ENCODE peak calls at places on chromosomes 5 and 9, in six cellular contexts. L is lower lobe of right lung, R is HepG2, N is AG04449, Y is IMR-90, B is heart left ventricle. S is an unnamed sample.

GRCh38 chr5:6448622-6449464 is at the start of gene UBE2QL1:
- DNase-seq in N (no peak), B (no peak), R (no peak), L (no peak), Y (no peak), S (no peak)

GRCh38 chr5:10674582-10674981 is 86.5 kb downstream of the DAP start:
- DNase-seq in Y (no peak), L (no peak), N (no peak), B (no peak), R (no peak), S (no peak)

GRCh38 chr5:2913306-2913705 is 161.8 kb upstream of the IRX2 start:
- DNase-seq in R (no peak), B (no peak), Y (no peak), N (no peak), L (no peak), S (no peak)

GRCh38 chr9:19935422-19935821 is 146.6 kb upstream of the SLC24A2 start:
- DNase-seq in B (no peak), L (no peak), N (no peak), R (no peak), Y (no peak), S (no peak)

GRCh38 chr9:93894691-93895079 is 60.5 kb downstream of the BARX1 start:
- DNase-seq in L (peak), R (no peak), B (no peak), N (no peak), Y (no peak), S (no peak)

GRCh38 chr9:8555767-8556500 is 756.4 kb upstream of the DMAC1 start:
- DNase-seq in B (no peak), Y (no peak), N (no peak), R (no peak), L (no peak), S (no peak)

GRCh38 chr5:122182491-122182921 is 53.2 kb downstream of the ZNF474 start:
- DNase-seq in L (no peak), B (peak), N (no peak), R (no peak), Y (peak), S (peak)

GRCh38 chr5:169429044-169429443 is 128.1 kb upstream of the SLIT3 start:
- DNase-seq in Y (no peak), N (no peak), B (peak), L (no peak), R (no peak), S (peak)

GRCh38 chr5:121870489-121870888 is 18.8 kb downstream of the FTMT start:
- DNase-seq in N (no peak), Y (peak), B (no peak), L (no peak), R (no peak), S (no peak)

GRCh38 chr9:68872026-68872501 is 141.8 kb downstream of the PRKACG start:
- DNase-seq in N (no peak), Y (no peak), L (no peak), B (peak), R (no peak), S (no peak)

GRCh38 chr9:129664664-129665007 is 811 bp upstream of the PRRX2 start:
- DNase-seq in N (no peak), L (no peak), B (no peak), Y (no peak), R (no peak), S (no peak)

GRCh38 chr5:154166901-154167791 is 23.4 kb upstream of the GALNT10 start:
- DNase-seq in Y (no peak), B (no peak), L (no peak), R (no peak), N (no peak), S (no peak)

GRCh38 chr5:115979628-115980041 is 17.4 kb downstream of the LVRN start:
- DNase-seq in Y (peak), R (no peak), N (no peak), B (no peak), L (no peak), S (peak)

GRCh38 chr5:53425598-53426516 is 54.6 kb upstream of the FST start:
- DNase-seq in N (no peak), R (peak), B (no peak), L (no peak), Y (no peak), S (no peak)

GRCh38 chr5:91468643-91469422 is 85.7 kb upstream of the ARRDC3 start:
- DNase-seq in Y (no peak), L (no peak), N (no peak), B (no peak), R (no peak), S (no peak)

GRCh38 chr5:180128671-180129261 is 57.2 kb upstream of the RNF130 start:
- DNase-seq in L (no peak), N (no peak), R (no peak), B (no peak), Y (no peak), S (no peak)

GRCh38 chr5:10289353-10289752 is 18.3 kb downstream of the CMBL start:
- DNase-seq in R (no peak), L (no peak), B (no peak), N (no peak), Y (no peak), S (no peak)

GRCh38 chr9:18393340-18394130 is 80.4 kb upstream of the ADAMTSL1 start:
- DNase-seq in R (peak), L (no peak), Y (peak), B (no peak), N (peak), S (peak)

GRCh38 chr9:137241490-137242328 is 622 bp downstream of the TUBB4B start:
- DNase-seq in R (peak), N (no peak), L (peak), Y (peak), B (peak), S (peak)

GRCh38 chr5:147391781-147392180 is 118.1 kb downstream of the DPYSL3 start:
- DNase-seq in R (peak), Y (peak), B (peak), L (no peak), N (peak), S (peak)

GRCh38 chr9:136547508-136548215 is 1.8 kb upstream of the NOTCH1 start:
- DNase-seq in B (no peak), L (no peak), R (no peak), N (no peak), Y (no peak), S (no peak)

GRCh38 chr5:154709368-154710305 is 45.5 kb upstream of the LARP1 start:
- DNase-seq in N (no peak), R (no peak), B (no peak), L (no peak), Y (no peak), S (no peak)

GRCh38 chr5:172052454-172053236 is 46.2 kb upstream of the FBXW11 start:
- DNase-seq in Y (peak), R (no peak), L (no peak), B (peak), N (peak), S (peak)

GRCh38 chr5:130141689-130142320 is 237.5 kb downstream of the CHSY3 start:
- DNase-seq in Y (no peak), B (no peak), R (no peak), N (no peak), L (no peak), S (no peak)

GRCh38 chr5:95818181-95819147 is 4.1 kb downstream of the GLRX start:
- DNase-seq in L (peak), N (no peak), R (no peak), B (peak), Y (no peak), S (no peak)

GRCh38 chr5:169442354-169443248 is 141.0 kb upstream of the SPDL1 start:
- DNase-seq in N (no peak), R (no peak), Y (no peak), L (no peak), B (no peak), S (no peak)

GRCh38 chr5:67921004-67921601 is 294.5 kb upstream of the PIK3R1 start:
- DNase-seq in R (no peak), B (no peak), N (no peak), Y (no peak), L (no peak), S (no peak)

GRCh38 chr9:21933865-21934264 is 60.3 kb downstream of the CDKN2A start:
- DNase-seq in L (no peak), Y (peak), R (no peak), N (peak), B (no peak), S (peak)

GRCh38 chr5:68290260-68290674 is 74.7 kb downstream of the PIK3R1 start:
- DNase-seq in B (peak), N (no peak), Y (peak), R (no peak), L (no peak), S (peak)

GRCh38 chr9:4425358-4426045 is 64.8 kb upstream of the SLC1A1 start:
- DNase-seq in Y (no peak), L (no peak), R (no peak), N (no peak), B (no peak), S (no peak)

GRCh38 chr9:131676431-131676972 is 63.4 kb downstream of the RAPGEF1 start:
- DNase-seq in R (no peak), B (no peak), L (no peak), N (no peak), Y (no peak), S (no peak)

GRCh38 chr5:158967566-158967965 is 132.2 kb downstream of the EBF1 start:
- DNase-seq in Y (peak), N (no peak), B (no peak), R (no peak), L (no peak), S (peak)

GRCh38 chr9:133976191-133976861 is 15.8 kb downstream of the VAV2 start:
- DNase-seq in B (no peak), L (peak), Y (no peak), N (no peak), R (no peak), S (no peak)

GRCh38 chr5:25568989-25569625 is 924.3 kb upstream of the CDH10 start:
- DNase-seq in L (no peak), R (no peak), N (no peak), Y (no peak), B (no peak), S (no peak)

GRCh38 chr9:77438653-77439052 is 209.5 kb downstream of the GNA14 start:
- DNase-seq in L (no peak), N (no peak), Y (no peak), R (no peak), B (no peak), S (no peak)

GRCh38 chr5:123089971-123090640 is 1.1 kb downstream of the PRDM6 start:
- DNase-seq in R (no peak), B (no peak), Y (peak), L (peak), N (no peak), S (no peak)

GRCh38 chr5:74613283-74613682 is 27.2 kb downstream of the ENC1 start:
- DNase-seq in N (no peak), L (no peak), R (no peak), B (no peak), Y (no peak), S (no peak)

GRCh38 chr5:92885950-92886349 is 695.1 kb downstream of the NR2F1-AS1 start:
- DNase-seq in R (peak), N (no peak), B (no peak), Y (no peak), L (no peak), S (no peak)

GRCh38 chr5:92887254-92887653 is 693.8 kb downstream of the NR2F1-AS1 start:
- DNase-seq in B (no peak), R (peak), Y (no peak), L (no peak), N (no peak), S (no peak)

GRCh38 chr5:92889140-92889539 is 691.9 kb downstream of the NR2F1-AS1 start:
- DNase-seq in L (no peak), N (no peak), B (no peak), Y (no peak), R (no peak), S (no peak)

GRCh38 chr5:92886751-92887150 is 694.3 kb downstream of the NR2F1-AS1 start:
- DNase-seq in R (no peak), L (no peak), Y (no peak), B (no peak), N (no peak), S (no peak)

DNA sequence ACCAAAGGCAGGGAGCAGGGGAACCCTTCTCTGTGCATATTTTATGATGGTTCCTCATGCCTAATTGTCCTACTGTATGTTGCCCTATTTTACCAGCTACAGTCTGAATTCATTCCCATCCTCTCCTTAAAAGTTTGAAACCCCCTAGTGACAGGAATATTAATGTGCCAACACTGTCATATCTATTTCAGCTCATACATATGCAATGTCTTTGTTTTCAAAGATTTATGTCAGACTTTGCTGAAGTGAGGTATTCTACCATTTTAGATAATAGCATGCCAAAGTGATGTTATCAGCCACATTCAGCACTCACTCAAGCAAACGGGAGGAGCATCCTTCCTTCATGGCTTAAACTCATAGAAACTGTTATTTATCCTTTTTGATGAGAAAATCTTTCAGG is 696.6 kb downstream of the NR2F1-AS1 start:
- DNase-seq in N (no peak), L (no peak), B (no peak), R (no peak), Y (no peak), S (no peak)
- TF ChIP-seq CTCF in N (no peak), L (no peak), B (no peak), R (no peak), Y (no peak), S (peak)

DNA sequence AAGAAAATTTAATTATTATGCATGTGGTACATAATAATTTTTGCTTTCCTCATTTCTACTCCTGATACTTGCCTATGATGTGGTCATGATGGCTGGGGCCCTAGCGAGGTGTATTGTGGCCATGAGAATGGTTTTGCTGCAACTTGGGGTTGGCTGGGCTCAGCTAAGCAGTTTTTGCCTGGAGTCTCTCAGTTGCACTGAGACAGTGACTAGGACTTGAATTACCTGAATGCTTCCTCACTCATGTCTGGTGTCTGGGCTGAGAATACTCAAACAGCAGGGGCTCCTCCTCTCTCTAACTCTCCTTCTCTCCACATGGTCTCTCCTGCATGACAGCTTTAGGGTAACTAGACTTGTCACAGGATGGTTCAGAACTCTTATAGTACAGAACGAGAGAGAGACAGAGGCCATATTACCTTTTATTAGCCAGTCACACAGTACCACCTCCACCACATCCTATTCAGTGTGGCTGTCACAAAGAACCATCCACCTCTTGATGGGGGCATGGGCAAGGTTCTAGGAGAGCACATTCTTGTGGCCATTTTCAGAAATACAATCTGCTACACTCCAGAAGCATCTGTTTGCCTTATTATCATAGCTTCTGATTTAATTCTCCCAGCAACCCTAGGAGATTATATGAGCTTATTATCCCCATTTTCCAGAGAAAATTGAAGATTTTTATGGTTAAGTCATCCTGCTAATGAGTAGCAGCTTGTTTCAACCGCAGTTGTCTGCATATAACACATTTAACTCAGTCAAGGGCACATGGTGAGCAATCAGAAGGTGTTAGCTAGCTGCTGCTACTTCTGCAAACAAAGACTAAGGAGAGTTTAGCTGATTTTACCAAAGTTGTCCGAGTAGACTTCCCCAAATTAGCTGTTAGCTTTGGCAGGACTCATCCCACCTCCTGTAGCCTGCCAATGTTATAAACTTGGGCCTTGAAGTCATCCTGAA is 245.1 kb downstream of the DOCK8 start:
- DNase-seq in R (no peak), N (no peak), L (no peak), B (no peak), Y (no peak), S (no peak)
- TF ChIP-seq CTCF in R (no peak), N (no peak), L (no peak), B (no peak), Y (no peak), S (no peak)

DNA sequence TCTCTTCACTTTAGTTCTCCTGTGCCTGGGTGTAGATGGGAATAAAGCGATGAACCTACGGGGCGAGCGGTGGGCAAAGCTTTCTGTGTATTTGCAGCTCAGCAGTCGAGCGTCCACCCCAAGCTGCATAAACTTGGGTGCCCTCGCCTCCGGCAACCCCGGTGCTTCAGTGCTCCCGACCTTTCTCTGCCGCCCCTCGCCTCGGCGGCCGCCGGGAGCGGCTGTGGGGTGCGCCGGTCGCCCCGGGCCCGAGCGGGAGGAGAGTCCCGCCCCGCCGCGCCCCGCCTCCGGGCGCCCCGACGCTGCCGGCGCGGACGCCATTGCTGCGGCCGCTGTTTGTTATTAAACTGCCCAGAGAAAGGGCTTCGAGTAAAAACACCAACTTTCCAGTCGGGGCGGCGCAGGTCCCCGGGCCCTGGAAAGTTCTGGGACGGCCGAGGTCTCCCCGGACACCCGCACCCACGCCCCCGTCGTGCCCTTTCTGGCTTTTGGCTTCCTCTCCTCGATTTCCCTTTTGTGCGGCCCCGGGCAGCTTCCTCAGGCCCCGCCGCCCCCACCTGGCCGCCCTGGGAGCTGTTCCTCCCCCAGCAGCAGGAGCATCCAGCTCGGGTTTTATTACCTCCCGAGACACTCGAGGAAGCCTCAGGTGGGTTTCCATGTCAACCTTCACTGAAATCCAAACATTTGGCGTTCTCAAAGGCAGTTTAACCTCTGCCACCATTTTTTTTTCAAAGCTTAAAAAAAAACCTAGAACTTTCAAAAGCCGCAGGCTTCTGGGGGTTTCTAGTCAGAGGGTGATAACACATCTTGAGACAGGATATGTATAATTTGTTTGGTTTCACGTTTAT is 334.3 kb downstream of the CWC27 start:
- DNase-seq in R (peak), Y (peak), N (no peak), B (peak), L (peak), S (no peak)
- TF ChIP-seq CTCF in R (peak), Y (no peak), N (peak), B (peak), L (peak), S (no peak)

DNA sequence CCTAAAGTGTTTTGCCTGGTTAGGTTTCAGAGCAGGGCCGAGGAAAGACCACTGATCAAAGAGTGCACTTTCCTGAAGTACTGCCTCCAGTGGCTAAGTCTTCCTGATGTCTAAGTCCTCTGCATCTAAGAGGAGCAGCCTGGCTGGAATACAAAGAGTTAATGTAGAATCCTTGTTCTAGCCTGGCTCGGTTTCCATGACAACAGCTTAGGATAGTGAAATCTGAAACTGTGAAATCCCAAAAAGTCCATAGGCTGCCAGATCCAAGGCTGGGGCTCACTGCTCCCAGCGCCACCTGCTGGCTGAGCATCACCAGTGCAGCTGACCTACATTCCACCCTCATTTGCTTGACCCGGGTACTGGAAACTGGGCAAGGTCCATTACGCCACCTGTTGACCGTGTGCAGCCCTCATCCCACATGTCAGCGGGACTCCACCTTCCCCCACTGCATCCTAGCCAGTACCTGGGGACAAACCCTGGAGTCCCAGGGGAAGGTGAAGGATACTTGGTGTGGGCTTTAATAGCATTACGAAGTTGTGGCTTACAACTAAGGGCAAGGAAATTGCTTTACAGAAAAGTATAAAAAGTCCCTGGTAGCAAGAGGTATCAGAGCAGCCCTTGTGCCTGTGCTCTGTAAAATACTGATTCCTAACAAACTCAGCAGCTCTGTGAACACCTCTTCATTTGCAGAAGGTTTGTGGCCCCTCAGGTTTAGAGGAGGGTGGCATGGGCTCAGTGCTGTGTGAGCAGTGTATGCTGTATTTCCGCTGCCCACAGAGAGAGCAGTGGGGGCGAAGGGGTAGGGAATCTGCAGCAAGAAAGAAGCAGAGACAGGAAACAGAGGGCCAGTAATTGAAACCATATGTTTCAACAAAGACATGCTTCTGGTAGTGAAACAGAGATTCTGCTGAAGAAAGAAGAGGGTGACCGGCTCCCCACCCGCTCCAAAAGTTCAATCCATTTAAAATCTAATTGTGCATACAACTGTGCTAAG is 36.0 kb downstream of the PCDHGC5 start:
- DNase-seq in N (peak), R (peak), B (peak), L (peak), Y (peak), S (peak)
- TF ChIP-seq CTCF in N (peak), R (peak), B (peak), L (peak), Y (peak), S (peak)

GRCh38 chr9:107044872-107045271 is 181.9 kb downstream of the ZNF462 start:
- DNase-seq in N (no peak), Y (no peak), B (no peak), R (no peak), L (no peak), S (no peak)
- TF ChIP-seq CTCF in N (no peak), Y (no peak), B (no peak), R (peak), L (no peak), S (peak)

S was measured in HFFc6.